ENCODE peak calls at places on chromosomes 13 and 19, in five cellular contexts. A is NCI-H774; R is fibroblast of mammary gland; K is activated naive CD4-positive, alpha-beta T cell; T is lower lobe of right lung. J is an unnamed sample.

GRCh38 chr19:23762884-23763711 is 4.4 kb upstream of the ZNF681 start:
- DNase-seq in A (peak; percentile 90), R (peak; percentile 25), K (peak; percentile 47), T (peak; percentile 91), J (peak; percentile 69)

GRCh38 chr13:66927562-66927961 is 302.6 kb downstream of the PCDH9 start:
- DNase-seq in A (no peak), R (no peak), K (no peak), T (no peak), J (no peak)

GRCh38 chr19:8641908-8642547 is 11.6 kb downstream of the NFILZ start:
- DNase-seq in A (no peak), R (peak; percentile 64), K (no peak), T (no peak), J (peak; percentile 14)

GRCh38 chr19:47704024-47704423 is 9.2 kb upstream of the EHD2 start:
- DNase-seq in A (no peak), R (peak; percentile 85), K (no peak), T (no peak), J (no peak)

GRCh38 chr13:28423010-28423409 is 71.9 kb downstream of the FLT1 start:
- DNase-seq in A (no peak), R (no peak), K (no peak), T (peak; percentile 75), J (no peak)

GRCh38 chr19:21166436-21166835 is 24.6 kb downstream of the ZNF431 start:
- DNase-seq in A (no peak), R (no peak), K (no peak), T (no peak), J (no peak)

GRCh38 chr19:3983936-3984583 is 1.2 kb downstream of the EEF2 start:
- DNase-seq in A (no peak), R (peak; percentile 59), K (no peak), T (peak; percentile 57), J (no peak)

GRCh38 chr13:48582086-48582485 is 49.2 kb upstream of the RCBTB2 start:
- DNase-seq in A (no peak), R (no peak), K (no peak), T (no peak), J (no peak)

GRCh38 chr13:110726726-110727125 is 13.2 kb downstream of the ING1 start:
- DNase-seq in A (peak; percentile 92), R (no peak), K (no peak), T (no peak), J (no peak)

GRCh38 chr19:58474997-58475713 is 997 bp upstream of the ZNF446 start:
- DNase-seq in A (no peak), R (peak; percentile 57), K (no peak), T (no peak), J (no peak)

GRCh38 chr19:18785179-18786124 is 5.7 kb downstream of the COMP start:
- DNase-seq in A (peak; percentile 60), R (peak; percentile 57), K (peak; percentile 21), T (peak; percentile 85), J (no peak)

GRCh38 chr19:32676186-32676894 is 692 bp downstream of the RGS9BP start:
- DNase-seq in A (peak; percentile 12), R (no peak), K (no peak), T (no peak), J (no peak)

GRCh38 chr19:57620673-57621348 is 6.8 kb downstream of the ZNF134 start:
- DNase-seq in A (no peak), R (peak; percentile 34), K (no peak), T (no peak), J (no peak)

J was measured in DMS 273 treated with DMSO at 0.1 percent for 48 hours.